ENCODE peak calls at places on chromosomes 2 and 18, in seven cellular contexts. V is CD4-positive, alpha-beta T cell; F is fibroblast of villous mesenchyme; K is Right ventricle myocardium superior; I is stimulated activated CD4-positive, alpha-beta T cell treated with anti-CD3 and anti-CD28 coated beads, Interleukin-12 subunit alpha, Interleukin-12 subunit beta, amount 100 ng/mL, for 4 hours; P is OCI-LY7; L is GM23248. R is an unnamed sample.

GRCh38 chr2:70896765-70897202 is 38.9 kb upstream of the ATP6V1B1 start:
- DNase-seq in V (no peak), F (no peak), K (no peak), I (no peak), P (no peak), L (no peak), R (no peak)

GRCh38 chr2:101821059-101821805 is 123.7 kb downstream of the MAP4K4 start:
- DNase-seq in V (no peak), F (no peak), K (no peak), I (no peak), P (no peak), L (peak; percentile 48), R (no peak)

GRCh38 chr18:13703899-13704298 is 22.5 kb downstream of the FAM210A start:
- DNase-seq in V (no peak), F (no peak), K (no peak), I (no peak), P (peak; percentile 59), L (peak; percentile 8), R (peak; percentile 68)

GRCh38 chr2:217599906-217600305 is 402.9 kb downstream of the TNS1 start:
- DNase-seq in V (no peak), F (no peak), K (no peak), I (no peak), P (no peak), L (peak; percentile 31), R (no peak)

GRCh38 chr2:85179541-85179940 is 46.3 kb downstream of the TCF7L1 start:
- DNase-seq in V (no peak), F (no peak), K (no peak), I (no peak), P (no peak), L (no peak), R (peak; percentile 49)

GRCh38 chr18:23401400-23402347 is 51.4 kb upstream of the RIOK3 start:
- DNase-seq in V (no peak), F (peak; percentile 69), K (no peak), I (no peak), P (no peak), L (no peak), R (peak; percentile 89)

GRCh38 chr2:149686677-149687427 is 99.3 kb upstream of the MMADHC start:
- DNase-seq in V (no peak), F (no peak), K (no peak), I (no peak), P (no peak), L (no peak), R (no peak)

GRCh38 chr2:190723397-190724090 is 74.7 kb downstream of the NAB1 start:
- DNase-seq in V (no peak), F (no peak), K (no peak), I (no peak), P (no peak), L (no peak), R (no peak)

GRCh38 chr2:143110759-143111428 is 18.3 kb upstream of the ARHGAP15 start:
- DNase-seq in V (peak; percentile 45), F (peak; percentile 59), K (peak; percentile 39), I (peak; percentile 53), P (peak; percentile 90), L (peak; percentile 73), R (peak; percentile 79)

GRCh38 chr2:95314964-95315611 is 17.9 kb downstream of the KCNIP3 start:
- DNase-seq in V (no peak), F (peak; percentile 27), K (no peak), I (no peak), P (peak; percentile 9), L (peak; percentile 74), R (peak; percentile 60)

GRCh38 chr18:77068321-77068841 is 64.2 kb downstream of the MBP start:
- DNase-seq in V (no peak), F (no peak), K (no peak), I (no peak), P (no peak), L (peak; percentile 77), R (no peak)

GRCh38 chr2:191539068-191539467 is 138.9 kb upstream of the NABP1 start:
- DNase-seq in V (no peak), F (peak; percentile 32), K (no peak), I (peak; percentile 13), P (peak; percentile 35), L (peak; percentile 68), R (peak; percentile 46)

GRCh38 chr18:73245345-73245744 is 377.6 kb upstream of the NETO1 start:
- DNase-seq in V (no peak), F (peak; percentile 2), K (no peak), I (no peak), P (no peak), L (no peak), R (peak; percentile 89)

GRCh38 chr2:217835931-217836881 is 166.6 kb downstream of the TNS1 start:
- DNase-seq in V (no peak), F (peak; percentile 84), K (peak; percentile 85), I (no peak), P (no peak), L (peak; percentile 94), R (peak; percentile 95)

GRCh38 chr18:7576685-7577084 is 9.6 kb downstream of the PTPRM start:
- DNase-seq in V (no peak), F (peak; percentile 19), K (no peak), I (no peak), P (no peak), L (peak; percentile 74), R (no peak)

GRCh38 chr18:3525870-3526420 is 76.0 kb downstream of the TGIF1 start:
- DNase-seq in V (peak; percentile 1), F (no peak), K (no peak), I (no peak), P (no peak), L (no peak), R (peak; percentile 48)

GRCh38 chr2:123546348-123546747 is 478.7 kb upstream of the CNTNAP5 start:
- DNase-seq in V (no peak), F (no peak), K (no peak), I (no peak), P (no peak), L (no peak), R (no peak)

GRCh38 chr2:46229134-46230063 is 67.8 kb upstream of the EPAS1 start:
- DNase-seq in V (no peak), F (no peak), K (no peak), I (no peak), P (no peak), L (no peak), R (peak; percentile 90)